ENCODE peak calls at places on chromosomes 11 and 22, in seven cellular contexts. Y is PC-3; D is CD4-positive, alpha-beta memory T cell; F is Peyer's patch; T is cardiac muscle cell; E is ovary; Z is right cardiac atrium. L is an unnamed sample. For H3K4me1, the result is how much of the 10 kb centered on the place peaks cover.

GRCh38 chr22:26642465-26643367 is 14.7 kb upstream of the MIAT start:
- DNase-seq in Y (no peak), D (peak), F (peak), T (peak), E (no peak), Z (peak), L (no peak)

GRCh38 chr11:47160753-47161133 is 15.9 kb downstream of the ARFGAP2 start:
- DNase-seq in Y (no peak), D (no peak), F (no peak), T (no peak), E (no peak), Z (no peak), L (no peak)

GRCh38 chr11:117826832-117827231 is 2.3 kb upstream of the FXYD2 start:
- DNase-seq in Y (no peak), D (no peak), F (peak), T (no peak), E (no peak), Z (no peak), L (peak)

GRCh38 chr11:38089728-38090127 is 1491.7 kb upstream of the RAG2 start:
- DNase-seq in Y (peak), D (no peak), F (no peak), T (peak), E (no peak), Z (no peak), L (no peak)

GRCh38 chr22:23084453-23085350 is 14.4 kb downstream of the GNAZ start:
- DNase-seq in Y (no peak), D (no peak), F (no peak), T (no peak), E (no peak), Z (no peak), L (no peak)

GRCh38 chr11:85118151-85118550 is 509.0 kb downstream of the DLG2 start:
- DNase-seq in Y (peak), D (no peak), F (no peak), T (no peak), E (no peak), Z (no peak), L (no peak)

GRCh38 chr11:92702771-92703170 is 266.7 kb upstream of the MTNR1B start:
- DNase-seq in Y (peak), D (no peak), F (no peak), T (peak), E (no peak), Z (no peak), L (no peak)

GRCh38 chr11:78319453-78319955 is 98.1 kb downstream of the GAB2 start:
- DNase-seq in Y (peak), D (no peak), F (peak), T (peak), E (peak), Z (no peak), L (no peak)

GRCh38 chr11:72191961-72192381 is at the start of gene FOLR1:
- DNase-seq in Y (peak), D (no peak), F (peak), T (no peak), E (no peak), Z (no peak), L (peak)

GRCh38 chr22:42427211-42427610 is 5.0 kb downstream of the NFAM1 start:
- DNase-seq in Y (no peak), D (no peak), F (no peak), T (no peak), E (no peak), Z (no peak), L (no peak)

GRCh38 chr11:86292912-86293606 is 9.0 kb upstream of the HIKESHI start:
- DNase-seq in Y (no peak), D (peak), F (no peak), T (no peak), E (no peak), Z (no peak), L (no peak)

GRCh38 chr22:46031066-46031465 is 54.1 kb upstream of the WNT7B start:
- DNase-seq in Y (no peak), D (no peak), F (peak), T (no peak), E (peak), Z (peak), L (peak)

GRCh38 chr11:35142481-35143207 is 3.7 kb downstream of the CD44 start:
- DNase-seq in Y (peak), D (no peak), F (peak), T (peak), E (no peak), Z (no peak), L (no peak)

GRCh38 chr11:66878554-66878953 is 21.7 kb downstream of the LRFN4 start:
- DNase-seq in Y (no peak), D (no peak), F (no peak), T (peak), E (peak), Z (peak), L (peak)

GRCh38 chr11:126408901-126409670 is 53.6 kb downstream of the ST3GAL4 start:
- DNase-seq in Y (no peak), D (no peak), F (no peak), T (no peak), E (no peak), Z (peak), L (no peak)

GRCh38 chr22:19958083-19959042 is 16.7 kb upstream of the TXNRD2 start:
- DNase-seq in Y (no peak), D (no peak), F (no peak), T (peak), E (no peak), Z (peak), L (peak)

GRCh38 chr11:108369064-108369463 is 98.3 kb downstream of the C11orf65 start:
- DNase-seq in Y (no peak), D (no peak), F (no peak), T (peak), E (no peak), Z (peak), L (no peak)

GRCh38 chr22:43292633-43293025 is 50.5 kb downstream of the SCUBE1 start:
- DNase-seq in Y (no peak), D (no peak), F (no peak), T (no peak), E (no peak), Z (no peak), L (no peak)

GRCh38 chr11:125886997-125887372 is 483 bp upstream of the HYLS1 start:
- DNase-seq in Y (peak), D (no peak), F (peak), T (peak), E (peak), Z (peak), L (peak)

GRCh38 chr11:34358258-34358665 is 452 bp upstream of the ABTB2 start:
- DNase-seq in Y (peak), D (no peak), F (peak), T (peak), E (peak), Z (peak), L (peak)

GRCh38 chr22:44297662-44298061 is 15.1 kb downstream of the SHISAL1 start:
- DNase-seq in Y (no peak), D (no peak), F (no peak), T (no peak), E (no peak), Z (no peak), L (no peak)

GRCh38 chr11:93537022-93537421 is 6.2 kb downstream of the SMCO4 start:
- DNase-seq in Y (no peak), D (no peak), F (no peak), T (no peak), E (no peak), Z (peak), L (no peak)

GRCh38 chr11:7278314-7278917 is 26.7 kb downstream of the SYT9 start:
- DNase-seq in Y (peak), D (peak), F (no peak), T (peak), E (no peak), Z (no peak), L (no peak)

DNA sequence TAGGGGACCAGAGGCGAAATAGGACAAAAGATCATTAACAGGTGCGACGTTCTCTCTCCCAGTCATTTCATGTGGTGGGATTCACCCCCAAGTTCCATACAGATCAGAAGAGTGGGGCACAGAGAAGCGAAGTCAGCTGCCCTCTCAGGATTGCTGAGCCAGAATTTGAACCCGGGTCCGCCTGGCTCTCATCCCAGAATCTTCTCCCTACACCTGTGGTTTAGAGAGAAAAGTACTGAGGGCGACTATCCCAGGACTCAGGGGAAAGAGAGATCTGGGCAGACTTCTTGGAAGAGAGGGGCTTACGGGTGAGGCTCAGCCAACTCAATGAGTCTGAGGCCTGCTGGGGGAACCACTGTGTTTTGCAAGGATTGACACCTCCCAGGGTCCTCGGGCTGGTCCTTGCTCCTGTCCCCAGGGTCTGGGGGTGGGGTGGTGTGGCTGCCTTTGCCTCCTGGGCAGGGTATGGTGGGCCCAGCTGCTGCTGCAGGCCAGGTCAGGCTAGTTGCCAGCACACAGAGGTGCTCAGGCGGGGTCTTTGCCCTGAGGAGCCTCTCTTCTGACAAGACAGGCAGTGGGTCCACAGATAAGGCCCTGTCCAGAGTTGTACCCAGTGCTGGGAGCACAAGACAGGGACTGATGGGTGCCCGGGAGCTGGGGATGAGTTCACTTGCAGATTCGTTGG is 1.1 kb downstream of the CAPN5 start:
- DNase-seq in Y (no peak), D (no peak), F (peak), T (no peak), E (peak), Z (no peak), L (peak)
- H3K4me3 ChIP-seq in Y (peak), D (peak), F (peak), T (peak), E (peak), Z (peak), L (peak)

GRCh38 chr22:39992088-39992826 is 2.5 kb upstream of the FAM83F start:
- DNase-seq in Y (no peak), D (no peak), F (no peak), T (no peak), E (no peak), Z (no peak), L (no peak)
- H3K4me1 ChIP-seq in Y (under half), D (under half), F (under half), T (under half), E (under half), Z (under half), L (under half)

GRCh38 chr11:44604171-44604581 is 38.7 kb downstream of the CD82 start:
- DNase-seq in Y (peak), D (no peak), F (peak), T (no peak), E (no peak), Z (peak), L (no peak)
- H3K27ac ChIP-seq in Y (no peak), D (no peak), F (peak), T (no peak), E (no peak), Z (no peak), L (no peak)

DNA sequence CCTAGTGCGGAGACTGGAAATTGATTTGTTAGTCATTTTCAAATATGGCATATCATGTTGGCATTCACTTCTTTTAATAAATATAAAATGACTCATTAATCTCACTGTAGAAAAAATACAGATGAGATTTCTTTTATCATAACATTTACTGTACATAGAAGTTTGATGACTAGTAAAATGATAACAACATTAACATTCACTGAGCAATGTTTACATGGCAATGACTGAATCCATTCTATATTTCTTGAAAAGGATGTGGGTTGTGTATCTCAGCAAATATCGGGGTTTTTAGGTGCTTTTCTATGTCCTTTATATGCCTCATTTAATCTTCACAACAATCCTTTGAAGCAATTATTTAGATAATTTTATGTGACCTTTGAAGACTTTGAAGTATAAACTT is 920.9 kb upstream of the FAT3 start:
- DNase-seq in Y (peak), D (no peak), F (no peak), T (no peak), E (no peak), Z (no peak), L (no peak)
- H3K4me3 ChIP-seq in Y (no peak), D (no peak), F (no peak), T (no peak), E (no peak), Z (no peak), L (no peak)

GRCh38 chr11:57196556-57196955 is 14.8 kb downstream of the LRRC55 start:
- DNase-seq in Y (no peak), D (no peak), F (no peak), T (no peak), E (no peak), Z (no peak), L (no peak)
- H3K4me1 ChIP-seq in Y (under half), D (under half), F (under half), T (under half), E (under half), Z (under half), L (under half)

GRCh38 chr11:112019066-112019465 is 6.1 kb upstream of the DLAT start:
- DNase-seq in Y (no peak), D (no peak), F (no peak), T (no peak), E (no peak), Z (no peak), L (no peak)

GRCh38 chr11:112017538-112017937 is 7.7 kb upstream of the DLAT start:
- DNase-seq in Y (no peak), D (no peak), F (no peak), T (peak), E (no peak), Z (no peak), L (no peak)

GRCh38 chr11:112013501-112014164 is 11.6 kb upstream of the DLAT start:
- DNase-seq in Y (peak), D (no peak), F (no peak), T (no peak), E (no peak), Z (no peak), L (no peak)

GRCh38 chr11:112016765-112017356 is 8.3 kb upstream of the DLAT start:
- DNase-seq in Y (no peak), D (no peak), F (no peak), T (peak), E (no peak), Z (no peak), L (no peak)

DNA sequence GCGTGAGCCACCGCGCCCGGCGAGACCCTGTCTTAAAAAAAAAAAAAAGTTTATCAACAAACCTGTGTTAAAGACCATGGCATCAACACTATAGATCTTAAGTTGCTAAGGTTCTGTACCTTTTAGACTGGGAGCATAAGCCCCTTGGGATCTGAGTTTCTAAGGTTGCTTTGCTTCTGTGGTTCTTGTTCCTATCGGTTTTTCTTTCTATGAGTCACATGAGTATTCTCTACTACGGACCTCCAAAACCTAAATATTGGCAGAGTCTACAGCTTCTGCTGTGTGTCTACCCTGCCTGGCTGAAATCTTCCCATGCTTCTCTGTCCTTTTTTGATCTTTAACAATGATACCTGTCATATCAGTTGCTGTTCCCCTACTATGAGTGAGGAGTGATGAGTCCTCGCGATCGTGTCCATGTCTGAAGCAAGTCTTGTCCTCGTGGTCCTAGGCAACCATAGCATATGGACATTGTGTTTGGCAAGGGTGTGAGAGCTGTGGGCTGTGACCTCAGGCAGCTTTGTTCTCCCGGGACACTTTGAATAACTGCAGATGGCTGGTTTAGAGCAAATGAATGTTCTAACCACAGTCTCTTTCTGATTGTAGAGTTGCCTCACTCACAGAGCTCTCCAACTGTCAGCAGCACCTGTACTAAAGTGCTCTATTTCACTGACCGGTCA is 9.0 kb upstream of the DLAT start:
- DNase-seq in Y (no peak), D (no peak), F (no peak), T (peak), E (no peak), Z (peak), L (no peak)
- H3K27ac ChIP-seq in Y (no peak), D (no peak), F (peak), T (peak), E (no peak), Z (peak), L (no peak)

DNA sequence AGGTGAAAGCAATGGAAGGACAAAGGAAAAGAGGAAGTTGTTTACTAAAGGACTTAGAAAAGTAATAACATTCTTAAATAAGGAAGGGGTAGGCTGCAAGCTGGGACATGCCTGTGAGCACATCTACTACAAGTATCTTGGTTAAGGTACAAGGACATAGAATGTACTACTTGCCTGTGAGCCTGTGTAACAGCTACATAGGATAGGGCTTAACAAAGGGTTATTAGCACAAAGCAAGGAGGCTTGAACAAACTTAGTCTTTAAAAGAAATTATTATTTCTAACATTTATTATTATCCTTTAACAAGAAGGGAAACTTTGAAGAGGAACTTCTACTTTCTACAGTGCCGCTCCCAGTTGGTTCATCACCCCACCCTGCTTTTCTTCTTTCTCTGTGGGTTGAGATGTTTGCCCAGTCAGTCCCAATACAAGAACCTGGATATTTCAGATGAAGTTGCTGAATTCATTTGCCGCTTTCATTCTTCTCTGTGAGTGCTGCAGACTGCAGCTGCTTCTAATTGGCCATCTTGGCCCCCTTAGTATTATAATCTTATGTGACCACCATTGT is 87.5 kb downstream of the PRMT3 start:
- DNase-seq in Y (no peak), D (no peak), F (no peak), T (no peak), E (no peak), Z (no peak), L (no peak)
- H3K4me3 ChIP-seq in Y (no peak), D (no peak), F (no peak), T (no peak), E (no peak), Z (no peak), L (no peak)

DNA sequence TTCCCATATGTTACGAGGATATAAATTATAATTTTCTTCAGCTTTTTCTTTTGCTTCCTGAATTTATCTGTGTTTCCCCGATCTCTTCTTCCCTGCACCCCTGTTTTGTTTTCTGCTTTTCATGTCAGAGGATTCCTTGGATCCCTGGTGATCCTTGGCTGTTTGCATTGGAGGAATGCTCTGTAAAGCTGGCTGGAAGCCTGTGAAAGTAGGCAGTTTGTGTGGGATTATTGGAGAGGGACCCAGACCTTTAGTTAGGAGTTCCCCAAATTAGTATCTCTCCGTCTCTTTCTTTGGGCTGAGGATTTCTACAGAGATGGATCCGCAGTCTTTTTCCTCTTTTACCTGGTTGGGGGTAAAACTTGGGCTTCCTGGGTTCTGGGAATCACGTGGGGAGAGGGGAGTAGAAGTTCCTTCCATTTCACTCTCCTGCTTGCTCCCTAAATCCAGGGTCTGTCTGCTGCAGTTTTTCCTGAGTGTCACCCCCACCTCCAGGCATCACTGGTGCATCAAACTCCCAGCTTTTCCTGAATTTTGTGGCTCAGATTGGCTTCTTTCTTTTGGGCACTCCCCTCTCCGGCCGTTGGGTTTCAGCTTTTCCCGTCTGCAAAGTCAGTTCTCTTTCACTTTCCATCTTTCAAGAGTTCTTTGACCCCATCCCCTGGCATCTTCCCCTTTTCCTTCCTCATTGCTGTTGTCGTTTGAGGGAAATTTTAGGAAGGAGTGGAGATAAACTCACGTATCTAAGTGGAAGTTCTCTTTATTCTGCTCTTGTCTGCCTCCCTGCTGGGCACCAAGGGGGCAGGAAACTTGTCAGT is 79.1 kb upstream of the ALX4 start:
- DNase-seq in Y (no peak), D (no peak), F (no peak), T (no peak), E (no peak), Z (no peak), L (no peak)
- H3K4me1 ChIP-seq in Y (under half), D (under half), F (under half), T (under half), E (under half), Z (under half), L (under half)

GRCh38 chr11:64691543-64691942 is 31.5 kb downstream of the NRXN2 start:
- DNase-seq in Y (no peak), D (no peak), F (no peak), T (no peak), E (no peak), Z (no peak), L (no peak)
- H3K27ac ChIP-seq in Y (no peak), D (no peak), F (no peak), T (no peak), E (no peak), Z (no peak), L (no peak)

L was measured in kidney.